ENCODE peak calls at places on chromosomes 16 and 17, in four cellular contexts. L, D, N and B are unnamed samples.

GRCh38 chr17:55641559-55642160 is 81.0 kb downstream of the TMEM100 start:
- DNase-seq in D (peak), N (peak), L (peak), B (peak)

GRCh38 chr17:34378664-34379101 is 15.7 kb upstream of the CCL1 start:
- DNase-seq in D (no peak), L (peak), N (peak), B (no peak)

GRCh38 chr16:12803203-12804093 is at the start of gene CPPED1:
- DNase-seq in L (peak), N (peak), D (peak), B (peak)

GRCh38 chr17:80263253-80264047 is 2.8 kb downstream of the RNF213 start:
- DNase-seq in D (peak), N (peak), L (peak), B (peak)

GRCh38 chr17:56499799-56500388 is 93.6 kb upstream of the NOG start:
- DNase-seq in N (peak), L (peak), D (no peak), B (peak)

GRCh38 chr17:871731-872517 is 89.8 kb downstream of the MRM3 start:
- DNase-seq in L (no peak), D (no peak), N (no peak), B (no peak)

GRCh38 chr16:16047761-16048160 is 98.3 kb downstream of the ABCC1 start:
- DNase-seq in N (no peak), L (no peak), D (no peak), B (no peak)

GRCh38 chr16:26816885-26817571 is 249.7 kb upstream of the C16orf82 start:
- DNase-seq in D (no peak), N (no peak), L (no peak), B (peak)

GRCh38 chr17:64115871-64116534 is 13.9 kb downstream of the ERN1 start:
- DNase-seq in N (no peak), L (peak), D (no peak), B (no peak)

GRCh38 chr17:28261219-28261618 is 57.8 kb upstream of the TMEM97 start:
- DNase-seq in L (no peak), N (no peak), D (no peak), B (no peak)

GRCh38 chr16:52912565-52913173 is 140.0 kb downstream of the CHD9NB start:
- DNase-seq in L (peak), N (peak), D (no peak), B (peak)

GRCh38 chr16:27222499-27223225 is 19.3 kb downstream of the KDM8 start:
- DNase-seq in D (no peak), L (peak), N (no peak), B (peak)

GRCh38 chr17:55676274-55676673 is 46.4 kb downstream of the TMEM100 start:
- DNase-seq in L (no peak), N (no peak), D (no peak), B (no peak)

GRCh38 chr16:80341242-80341641 is 199.6 kb upstream of the DYNLRB2 start:
- DNase-seq in D (no peak), N (no peak), L (no peak), B (no peak)

GRCh38 chr16:78240459-78241222 is 141.2 kb downstream of the WWOX start:
- DNase-seq in D (no peak), N (no peak), L (no peak), B (no peak)

GRCh38 chr17:39634384-39634871 is 2.5 kb upstream of the STARD3 start:
- DNase-seq in N (no peak), L (peak), D (no peak), B (peak)

GRCh38 chr16:80846275-80847013 is 42.0 kb upstream of the CDYL2 start:
- DNase-seq in L (no peak), N (no peak), D (no peak), B (no peak)

GRCh38 chr16:54289242-54290051 is 2.9 kb upstream of the IRX3 start:
- DNase-seq in N (no peak), L (no peak), D (no peak), B (no peak)

GRCh38 chr17:41629826-41630670 is 5.7 kb upstream of the KRT17 start:
- DNase-seq in D (no peak), N (no peak), L (no peak), B (no peak)

GRCh38 chr16:86574646-86575045 is 3.7 kb upstream of the FOXL1 start:
- DNase-seq in N (no peak), L (no peak), D (no peak), B (no peak)

GRCh38 chr16:66486773-66487579 is 59.9 kb downstream of the BEAN1 start:
- DNase-seq in L (peak), N (no peak), D (peak), B (peak)

GRCh38 chr17:4509402-4509801 is 10.7 kb downstream of the SPNS2 start:
- DNase-seq in D (no peak), N (no peak), L (no peak), B (peak)

GRCh38 chr17:18159551-18160120 is 24.0 kb upstream of the ALKBH5 start:
- DNase-seq in N (no peak), L (no peak), D (no peak), B (no peak)

GRCh38 chr16:69861276-69862030 is 89.7 kb upstream of the CLEC18A start:
- DNase-seq in N (peak), D (no peak), L (peak), B (peak)

GRCh38 chr16:22624038-22624656 is 113.5 kb downstream of the NPIPB5 start:
- DNase-seq in L (no peak), N (no peak), D (no peak), B (no peak)

GRCh38 chr17:81541123-81541522 is 11.0 kb downstream of the FAAP100 start:
- DNase-seq in L (no peak), N (no peak), D (no peak), B (no peak)

GRCh38 chr16:56866955-56867830 is 2.2 kb downstream of the SLC12A3 start:
- DNase-seq in D (no peak), L (peak), N (peak), B (peak)

GRCh38 chr16:56871172-56871593 is 6.2 kb downstream of the SLC12A3 start:
- DNase-seq in N (peak), L (peak), D (no peak), B (peak)

GRCh38 chr16:56870271-56870888 is 5.4 kb downstream of the SLC12A3 start:
- DNase-seq in L (no peak), N (no peak), D (no peak), B (no peak)

GRCh38 chr16:56868175-56868574 is 3.2 kb downstream of the SLC12A3 start:
- DNase-seq in N (no peak), D (no peak), L (no peak), B (no peak)

GRCh38 chr16:56869513-56870270 is 4.7 kb downstream of the SLC12A3 start:
- DNase-seq in D (no peak), L (peak), N (peak), B (no peak)
- TF ChIP-seq CTCF in D (no peak), L (peak), N (no peak), B (peak)

GRCh38 chr17:7314719-7315569 is at the start of gene GPS2:
- DNase-seq in L (peak), D (peak), N (peak), B (peak)
- TF ChIP-seq CTCF in L (no peak), D (no peak), N (no peak), B (no peak)

GRCh38 chr17:66620528-66620927 is 214.4 kb upstream of the CACNG5 start:
- DNase-seq in N (no peak), D (no peak), L (no peak), B (no peak)

GRCh38 chr17:66629762-66630161 is 205.2 kb upstream of the CACNG5 start:
- DNase-seq in L (no peak), N (no peak), D (no peak), B (no peak)

GRCh38 chr17:66630379-66630778 is 204.5 kb upstream of the CACNG5 start:
- DNase-seq in N (no peak), D (no peak), L (no peak), B (no peak)

GRCh38 chr17:66627985-66628384 is 206.9 kb upstream of the CACNG5 start:
- DNase-seq in L (no peak), D (no peak), N (no peak), B (peak)

GRCh38 chr17:66625321-66625767 is 209.6 kb upstream of the CACNG5 start:
- DNase-seq in L (peak), D (no peak), N (no peak), B (peak)
- TF ChIP-seq CTCF in L (peak), D (peak), N (no peak), B (peak)

DNA sequence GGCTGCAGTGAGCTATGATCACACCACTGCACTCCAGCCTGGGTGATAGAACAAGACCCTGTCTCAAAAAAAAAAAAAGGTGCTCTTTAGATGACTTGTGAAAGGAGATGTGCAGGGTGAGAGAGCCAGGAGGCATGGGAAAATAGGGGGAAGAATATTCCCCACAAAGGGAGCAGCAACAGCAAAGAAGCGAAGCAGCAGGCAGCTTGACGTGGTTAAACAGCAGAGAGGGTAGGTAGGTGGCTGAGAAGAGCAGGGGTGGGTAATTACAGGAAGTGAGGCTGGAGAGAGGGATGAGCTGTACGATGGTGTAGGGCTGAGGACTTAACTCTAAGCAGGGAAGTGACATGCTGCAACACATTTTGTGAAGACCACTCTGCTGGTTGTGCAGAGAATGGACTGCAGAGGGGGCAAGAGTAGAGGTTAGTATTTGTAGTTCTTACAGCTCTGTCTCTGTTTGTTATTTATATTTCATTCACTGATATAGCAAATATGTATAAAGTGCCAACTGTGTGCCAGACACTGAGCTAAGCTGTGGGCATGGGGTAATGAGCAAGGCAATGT is 1.6 kb downstream of the HEATR3 start:
- DNase-seq in D (no peak), N (peak), L (peak), B (peak)
- TF ChIP-seq CTCF in D (no peak), N (no peak), L (peak), B (peak)

DNA sequence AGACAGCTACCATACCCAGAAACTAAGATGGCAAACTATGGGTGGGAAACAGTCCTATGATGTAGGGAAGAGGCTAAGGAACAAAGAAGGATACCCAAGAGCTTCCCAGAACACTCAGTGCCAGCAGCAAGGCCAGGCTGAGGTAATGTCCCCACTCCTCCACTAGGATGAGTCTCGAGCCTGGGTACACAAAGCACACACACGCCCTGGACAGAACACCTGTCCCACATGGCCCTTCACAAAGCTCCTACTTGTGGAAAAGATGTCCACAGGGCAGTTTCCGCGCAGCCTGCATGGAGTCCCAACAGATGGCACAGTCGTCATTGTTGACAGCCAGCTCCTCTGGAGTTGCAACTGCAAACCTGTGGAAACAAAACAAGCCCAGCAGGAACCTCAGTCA is 23.9 kb downstream of the AMFR start:
- DNase-seq in N (no peak), L (no peak), D (no peak), B (no peak)
- TF ChIP-seq CTCF in N (no peak), L (peak), D (peak), B (peak)